ENCODE peak calls at places on chromosomes 16 and 17, in seven cellular contexts. P is brain microvascular endothelial cell, Z is foreskin melanocyte, U is HTR-8/SVneo, H is testis, L is hepatic stellate cell, W is BJ. G is an unnamed sample.
A peak's percentile ranks its signal among the peaks of the same experiment; 100 is the strongest.

GRCh38 chr16:20051147-20051546 is 22.5 kb downstream of the GPR139 start:
- DNase-seq in P (no peak), Z (no peak), U (no peak), H (no peak), L (no peak), W (no peak), G (no peak)

GRCh38 chr16:67001159-67001486 is 12.7 kb downstream of the CES4A start:
- DNase-seq in P (no peak), Z (no peak), U (no peak), H (no peak), L (no peak), W (no peak), G (no peak)

GRCh38 chr17:48046296-48046695 is 1.9 kb upstream of the NFE2L1 start:
- DNase-seq in P (no peak), Z (no peak), U (no peak), H (no peak), L (no peak), W (no peak), G (no peak)

GRCh38 chr16:47358816-47359215 is 102.0 kb downstream of the ITFG1 start:
- DNase-seq in P (peak; percentile 6), Z (no peak), U (no peak), H (no peak), L (peak; percentile 3), W (no peak), G (peak; percentile 41)

GRCh38 chr16:610513-611381 is 20.0 kb upstream of the WFIKKN1 start:
- DNase-seq in P (no peak), Z (peak; percentile 46), U (no peak), H (peak; percentile 50), L (no peak), W (no peak), G (no peak)

GRCh38 chr17:40582328-40582901 is 17.1 kb upstream of the CCR7 start:
- DNase-seq in P (no peak), Z (no peak), U (no peak), H (no peak), L (no peak), W (no peak), G (no peak)

GRCh38 chr17:57537524-57538410 is 207.3 kb downstream of the CCDC182 start:
- DNase-seq in P (no peak), Z (peak; percentile 68), U (no peak), H (no peak), L (no peak), W (no peak), G (no peak)

GRCh38 chr17:29549169-29549935 is 17.5 kb downstream of the ABHD15 start:
- DNase-seq in P (no peak), Z (peak; percentile 48), U (no peak), H (no peak), L (no peak), W (no peak), G (peak; percentile 44)

GRCh38 chr17:31064707-31065106 is 30.1 kb upstream of the NF1 start:
- DNase-seq in P (no peak), Z (no peak), U (no peak), H (no peak), L (no peak), W (no peak), G (no peak)

GRCh38 chr16:70523013-70523620 is at the start of gene COG4:
- DNase-seq in P (peak; percentile 74), Z (peak; percentile 78), U (peak; percentile 86), H (peak; percentile 91), L (peak; percentile 87), W (peak; percentile 21), G (peak; percentile 67)

GRCh38 chr17:50630524-50631194 is 4.0 kb upstream of the ABCC3 start:
- DNase-seq in P (no peak), Z (no peak), U (peak; percentile 82), H (peak; percentile 66), L (no peak), W (no peak), G (no peak)

GRCh38 chr17:68175416-68175815 is 72.4 kb upstream of the AMZ2 start:
- DNase-seq in P (no peak), Z (no peak), U (no peak), H (no peak), L (no peak), W (no peak), G (no peak)

GRCh38 chr17:40458001-40458791 is 14.9 kb downstream of the IGFBP4 start:
- DNase-seq in P (no peak), Z (peak; percentile 53), U (peak; percentile 72), H (no peak), L (peak; percentile 90), W (peak; percentile 79), G (peak; percentile 85)

GRCh38 chr17:48620497-48621139 is 5.5 kb upstream of the HOXB8 start:
- DNase-seq in P (no peak), Z (no peak), U (no peak), H (no peak), L (no peak), W (no peak), G (no peak)

GRCh38 chr17:28115046-28115445 is 72.6 kb downstream of the NLK start:
- DNase-seq in P (no peak), Z (no peak), U (no peak), H (no peak), L (no peak), W (no peak), G (no peak)

GRCh38 chr17:55577687-55578086 is 66.4 kb upstream of the SMIM36 start:
- DNase-seq in P (peak; percentile 32), Z (no peak), U (no peak), H (no peak), L (no peak), W (no peak), G (peak; percentile 28)

GRCh38 chr16:2027024-2028010 is 615 bp downstream of the NHERF2 start:
- DNase-seq in P (peak; percentile 48), Z (no peak), U (no peak), H (peak; percentile 28), L (peak; percentile 88), W (no peak), G (peak; percentile 34)

GRCh38 chr17:19454074-19454473 is 43.0 kb downstream of the RNF112 start:
- DNase-seq in P (no peak), Z (no peak), U (no peak), H (no peak), L (no peak), W (no peak), G (no peak)

G was measured in astrocyte.